ENCODE peak calls at places on chromosomes 7 and 10, in nine cellular contexts. U is CD4-positive, alpha-beta memory T cell; R is HCT116; Y is K562; T is spleen; J is iPS DF 6.9; A is CD8-positive, alpha-beta T cell; G is endothelial cell of umbilical vein; L is GM23248. S is an unnamed sample.
A peak's percentile ranks its signal among the peaks of the same experiment; 100 is the strongest.

GRCh38 chr10:11397980-11398580 is 213.4 kb downstream of the USP6NL start:
- DNase-seq in U (no peak), R (no peak), Y (no peak), T (no peak), J (no peak), A (no peak), G (no peak), L (peak; percentile 48), S (no peak)

GRCh38 chr7:17007841-17008240 is 126.1 kb upstream of the AGR3 start:
- DNase-seq in U (no peak), R (no peak), Y (no peak), T (no peak), J (no peak), A (no peak), G (no peak), L (no peak), S (no peak)

GRCh38 chr10:29642996-29643395 is 8.2 kb upstream of the SVIL start:
- DNase-seq in U (no peak), R (no peak), Y (no peak), T (no peak), J (no peak), A (no peak), G (no peak), L (peak; percentile 82), S (no peak)

GRCh38 chr7:101390901-101391301 is 28.2 kb downstream of the COL26A1 start:
- DNase-seq in U (peak; percentile 22), R (no peak), Y (peak; percentile 13), T (peak; percentile 88), J (no peak), A (peak; percentile 71), G (no peak), L (no peak), S (no peak)

GRCh38 chr10:69684020-69684980 is 54.3 kb downstream of the FAM241B start:
- DNase-seq in U (no peak), R (no peak), Y (no peak), T (no peak), J (no peak), A (no peak), G (peak; percentile 42), L (peak; percentile 45), S (no peak)

GRCh38 chr7:80478683-80479082 is 33.2 kb downstream of the GNAT3 start:
- DNase-seq in U (no peak), R (no peak), Y (no peak), T (no peak), J (no peak), A (no peak), G (no peak), L (peak; percentile 83), S (no peak)

GRCh38 chr10:11532329-11532728 is 79.1 kb downstream of the USP6NL start:
- DNase-seq in U (no peak), R (no peak), Y (no peak), T (no peak), J (no peak), A (no peak), G (no peak), L (no peak), S (no peak)

GRCh38 chr10:106978746-106979145 is 185.8 kb downstream of the SORCS1 start:
- DNase-seq in U (no peak), R (no peak), Y (no peak), T (no peak), J (no peak), A (no peak), G (no peak), L (no peak), S (no peak)

GRCh38 chr10:34249634-34250033 is 565.5 kb downstream of the PARD3 start:
- DNase-seq in U (no peak), R (no peak), Y (no peak), T (no peak), J (peak; percentile 4), A (no peak), G (no peak), L (no peak), S (no peak)

GRCh38 chr10:61081331-61081730 is 137.3 kb upstream of the RHOBTB1 start:
- DNase-seq in U (no peak), R (no peak), Y (no peak), T (no peak), J (no peak), A (no peak), G (no peak), L (no peak), S (no peak)

GRCh38 chr10:7968510-7968909 is 86.0 kb upstream of the GATA3 start:
- DNase-seq in U (no peak), R (no peak), Y (no peak), T (no peak), J (no peak), A (no peak), G (no peak), L (no peak), S (no peak)

GRCh38 chr10:125797999-125798662 is 22.5 kb upstream of the MMP21 start:
- DNase-seq in U (no peak), R (no peak), Y (no peak), T (no peak), J (no peak), A (no peak), G (no peak), L (no peak), S (no peak)

GRCh38 chr7:12719141-12719919 is 31.9 kb downstream of the ARL4A start:
- DNase-seq in U (no peak), R (no peak), Y (peak; percentile 67), T (no peak), J (no peak), A (no peak), G (peak; percentile 74), L (peak; percentile 82), S (no peak)

GRCh38 chr10:80122746-80123145 is 9.8 kb upstream of the PLAC9 start:
- DNase-seq in U (no peak), R (no peak), Y (no peak), T (no peak), J (no peak), A (no peak), G (no peak), L (peak; percentile 86), S (no peak)

GRCh38 chr7:83976302-83976701 is 218.3 kb downstream of the SEMA3A start:
- DNase-seq in U (peak; percentile 33), R (no peak), Y (peak; percentile 48), T (no peak), J (no peak), A (no peak), G (peak; percentile 55), L (peak; percentile 60), S (no peak)

GRCh38 chr10:132065491-132066105 is at the start of gene JAKMIP3:
- DNase-seq in U (no peak), R (no peak), Y (peak; percentile 7), T (no peak), J (peak; percentile 27), A (peak; percentile 36), G (peak; percentile 23), L (peak; percentile 98), S (no peak)

GRCh38 chr7:93245525-93246432 is 13.6 kb downstream of the VPS50 start:
- DNase-seq in U (peak; percentile 52), R (no peak), Y (peak; percentile 38), T (no peak), J (no peak), A (no peak), G (peak; percentile 59), L (peak; percentile 50), S (no peak)

GRCh38 chr10:109374215-109374614 is 549.1 kb downstream of the XPNPEP1 start:
- DNase-seq in U (no peak), R (no peak), Y (no peak), T (no peak), J (no peak), A (no peak), G (no peak), L (peak; percentile 87), S (no peak)

DNA sequence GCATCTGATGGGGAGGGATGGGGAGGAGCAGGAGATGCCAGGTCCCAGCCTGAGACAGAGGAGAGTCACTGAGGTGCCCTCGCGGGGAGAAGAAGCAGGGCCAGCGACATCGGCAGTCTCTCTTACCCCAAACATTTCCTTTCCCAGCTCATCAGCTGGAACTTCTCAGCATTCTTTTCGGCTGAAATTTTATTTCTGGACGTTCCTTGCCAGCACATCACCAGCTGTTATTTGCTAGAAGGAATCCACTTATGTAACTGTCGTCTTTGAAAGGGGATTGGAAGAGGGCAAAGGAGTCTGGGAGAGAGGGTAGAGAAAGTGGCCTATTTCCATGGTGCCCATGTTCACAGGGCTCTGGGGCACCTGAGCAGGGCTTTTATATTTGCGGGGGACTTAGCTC is 101.0 kb upstream of the SHH start:
- DNase-seq in U (no peak), R (no peak), Y (no peak), T (no peak), J (no peak), A (no peak), G (no peak), L (no peak), S (no peak)
- H3K9me3 ChIP-seq in U (no peaks in the 10 kb centered on the region), R (no peaks in the 10 kb centered on the region), Y (no peaks in the 10 kb centered on the region), T (peaks cover 31% of the 10 kb centered on the region), J (peaks cover 30% of the 10 kb centered on the region), A (no peaks in the 10 kb centered on the region), G (no peaks in the 10 kb centered on the region), L (no peaks in the 10 kb centered on the region), S (no peaks in the 10 kb centered on the region)

GRCh38 chr10:128174581-128175559 is 48.6 kb upstream of the MKI67 start:
- DNase-seq in U (no peak), R (peak; percentile 21), Y (no peak), T (no peak), J (no peak), A (no peak), G (no peak), L (no peak), S (no peak)
- H3K9me3 ChIP-seq in U (no peaks in the 10 kb centered on the region), R (peaks cover 22% of the 10 kb centered on the region), Y (no peaks in the 10 kb centered on the region), T (peaks cover 40% of the 10 kb centered on the region), J (no peaks in the 10 kb centered on the region), A (no peaks in the 10 kb centered on the region), G (no peaks in the 10 kb centered on the region), L (no peaks in the 10 kb centered on the region), S (no peaks in the 10 kb centered on the region)

DNA sequence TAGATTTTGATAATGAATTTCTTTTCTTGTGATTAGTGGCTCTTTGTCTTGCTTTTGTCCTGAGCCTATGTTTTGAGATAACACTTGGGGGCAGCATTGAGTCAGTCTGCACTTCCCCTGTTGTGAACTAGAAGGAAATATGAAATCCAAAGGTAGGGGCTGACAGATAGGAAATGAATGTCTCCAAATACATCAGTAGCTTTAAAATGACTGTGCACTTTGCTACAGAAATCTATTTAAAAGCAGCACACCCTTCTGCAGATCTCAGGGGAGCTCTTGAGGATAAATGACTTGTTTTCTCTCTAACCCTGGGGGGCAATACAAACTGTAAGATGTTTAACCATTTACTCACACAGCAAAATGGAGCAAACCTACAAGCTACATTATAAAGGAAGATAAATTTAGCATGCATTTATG is 176.0 kb upstream of the MYO3A start:
- DNase-seq in U (no peak), R (peak; percentile 26), Y (peak; percentile 66), T (no peak), J (no peak), A (no peak), G (no peak), L (peak; percentile 20), S (no peak)
- H3K9me3 ChIP-seq in U (no peaks in the 10 kb centered on the region), R (no peaks in the 10 kb centered on the region), Y (no peaks in the 10 kb centered on the region), T (no peaks in the 10 kb centered on the region), J (no peaks in the 10 kb centered on the region), A (no peaks in the 10 kb centered on the region), G (no peaks in the 10 kb centered on the region), L (no peaks in the 10 kb centered on the region), S (no peaks in the 10 kb centered on the region)

DNA sequence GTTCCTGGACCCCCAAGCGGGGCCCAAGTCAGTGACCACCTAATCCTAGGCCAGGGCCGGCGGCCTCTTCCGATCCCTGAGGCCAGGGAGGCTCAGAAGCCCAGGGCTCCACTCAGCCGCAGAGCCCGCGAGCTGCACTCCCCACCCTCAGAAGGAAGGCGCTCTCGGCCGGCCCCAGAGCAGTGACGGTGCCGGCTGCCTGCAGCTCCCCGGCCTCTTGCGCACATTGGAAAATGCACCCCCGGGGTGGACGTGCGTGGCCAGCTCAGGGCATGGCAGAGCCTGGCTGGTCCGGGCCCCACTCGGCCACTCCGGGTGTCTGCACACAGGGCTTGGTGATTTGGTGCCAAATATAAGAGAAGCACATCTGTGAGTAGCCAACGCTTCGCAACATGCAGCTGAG is 269.1 kb downstream of the PTPRN2 start:
- DNase-seq in U (no peak), R (no peak), Y (no peak), T (no peak), J (no peak), A (no peak), G (no peak), L (no peak), S (no peak)
- H3K9me3 ChIP-seq in U (no peaks in the 10 kb centered on the region), R (no peaks in the 10 kb centered on the region), Y (no peaks in the 10 kb centered on the region), T (peaks cover 13% of the 10 kb centered on the region), J (peaks cover 17% of the 10 kb centered on the region), A (no peaks in the 10 kb centered on the region), G (peaks cover 5% of the 10 kb centered on the region), L (no peaks in the 10 kb centered on the region), S (peaks cover 9% of the 10 kb centered on the region)

S was measured in RWPE2.